ENCODE peak calls at places on chromosomes 6 and 20, in eight cellular contexts. One of them, this sample, is unnamed.

GRCh38 chr20:45339084-45339483 is 9.1 kb downstream of the SDC4 start:
- DNase-seq in central memory CD8-positive, alpha-beta T cell: no peak
- DNase-seq in DMS153: no peak
- DNase-seq in H9: no peak
- DNase-seq in EH: no peak
- DNase-seq in HEK293T: no peak
- DNase-seq in GM06990: no peak
- DNase-seq in thoracic aorta: no peak
- DNase-seq in this sample: no peak

GRCh38 chr6:56033451-56033850 is 158.1 kb upstream of the BMP5 start:
- DNase-seq in central memory CD8-positive, alpha-beta T cell: no peak
- DNase-seq in DMS153: no peak
- DNase-seq in H9: no peak
- DNase-seq in EH: no peak
- DNase-seq in HEK293T: no peak
- DNase-seq in GM06990: no peak
- DNase-seq in thoracic aorta: no peak
- DNase-seq in this sample: no peak

GRCh38 chr6:163635315-163635714 is 220.8 kb downstream of the QKI start:
- DNase-seq in central memory CD8-positive, alpha-beta T cell: no peak
- DNase-seq in DMS153: no peak
- DNase-seq in H9: no peak
- DNase-seq in EH: no peak
- DNase-seq in HEK293T: no peak
- DNase-seq in GM06990: no peak
- DNase-seq in thoracic aorta: no peak
- DNase-seq in this sample: no peak

GRCh38 chr20:63138855-63139341 is 77.0 kb downstream of the YTHDF1 start:
- DNase-seq in central memory CD8-positive, alpha-beta T cell: no peak
- DNase-seq in DMS153: no peak
- DNase-seq in H9: no peak
- DNase-seq in EH: no peak
- DNase-seq in HEK293T: no peak
- DNase-seq in GM06990: no peak
- DNase-seq in thoracic aorta: no peak
- DNase-seq in this sample: no peak

GRCh38 chr20:57620274-57620990 is at the start of gene ZBP1:
- DNase-seq in central memory CD8-positive, alpha-beta T cell: no peak
- DNase-seq in DMS153: no peak
- DNase-seq in H9: no peak
- DNase-seq in EH: no peak
- DNase-seq in HEK293T: no peak
- DNase-seq in GM06990: peak
- DNase-seq in thoracic aorta: no peak
- DNase-seq in this sample: no peak

GRCh38 chr6:36309900-36310299 is 26.8 kb downstream of the BNIP5 start:
- DNase-seq in central memory CD8-positive, alpha-beta T cell: no peak
- DNase-seq in DMS153: no peak
- DNase-seq in H9: no peak
- DNase-seq in EH: no peak
- DNase-seq in HEK293T: no peak
- DNase-seq in GM06990: no peak
- DNase-seq in thoracic aorta: no peak
- DNase-seq in this sample: no peak

GRCh38 chr6:109482913-109483743 is at the start of gene ZBTB24:
- DNase-seq in central memory CD8-positive, alpha-beta T cell: peak
- DNase-seq in DMS153: peak
- DNase-seq in H9: peak
- DNase-seq in EH: peak
- DNase-seq in HEK293T: peak
- DNase-seq in GM06990: peak
- DNase-seq in thoracic aorta: peak
- DNase-seq in this sample: peak

GRCh38 chr20:11274137-11274536 is 600.3 kb upstream of the JAG1 start:
- DNase-seq in central memory CD8-positive, alpha-beta T cell: no peak
- DNase-seq in DMS153: peak
- DNase-seq in H9: no peak
- DNase-seq in EH: peak
- DNase-seq in HEK293T: peak
- DNase-seq in GM06990: no peak
- DNase-seq in thoracic aorta: no peak
- DNase-seq in this sample: no peak

GRCh38 chr20:46566125-46566524 is 15.7 kb upstream of the OCSTAMP start:
- DNase-seq in central memory CD8-positive, alpha-beta T cell: no peak
- DNase-seq in DMS153: no peak
- DNase-seq in H9: no peak
- DNase-seq in EH: no peak
- DNase-seq in HEK293T: no peak
- DNase-seq in GM06990: no peak
- DNase-seq in thoracic aorta: no peak
- DNase-seq in this sample: no peak

This sample was measured in CMK.